ENCODE peak calls at places on chromosomes 7 and 10, in four cellular contexts. O is NB4, S is WTC11, U is A549. R is an unnamed sample.
A peak's percentile ranks its signal among the peaks of the same experiment; 100 is the strongest.

GRCh38 chr10:74432841-74433594 is 282.0 kb downstream of the ADK start:
- DNase-seq in O (no peak), S (no peak), U (no peak), R (peak; percentile 41)

GRCh38 chr10:68602434-68602833 is 42.3 kb downstream of the TET1 start:
- DNase-seq in O (no peak), S (no peak), U (no peak), R (no peak)

GRCh38 chr7:155811895-155812761 is at the start of gene SHH:
- DNase-seq in O (no peak), S (no peak), U (no peak), R (no peak)

GRCh38 chr10:103716206-103717160 is 138.9 kb downstream of the SH3PXD2A start:
- DNase-seq in O (no peak), S (no peak), U (no peak), R (no peak)

GRCh38 chr10:30553018-30553624 is 76.4 kb downstream of the LYZL2 start:
- DNase-seq in O (peak; percentile 94), S (peak; percentile 76), U (no peak), R (no peak)

GRCh38 chr10:113381906-113382562 is 170.8 kb upstream of the HABP2 start:
- DNase-seq in O (peak; percentile 76), S (no peak), U (no peak), R (no peak)

GRCh38 chr10:62853710-62854109 is 37.5 kb upstream of the EGR2 start:
- DNase-seq in O (peak; percentile 97), S (no peak), U (no peak), R (no peak)

GRCh38 chr10:68813554-68813953 is 13.8 kb upstream of the STOX1 start:
- DNase-seq in O (no peak), S (no peak), U (no peak), R (no peak)

GRCh38 chr10:31940839-31941653 is 12.4 kb upstream of the ARHGAP12 start:
- DNase-seq in O (peak; percentile 22), S (no peak), U (peak; percentile 70), R (peak; percentile 69)

GRCh38 chr7:63205136-63205535 is 793.5 kb upstream of the ZNF722 start:
- DNase-seq in O (no peak), S (no peak), U (no peak), R (no peak)

GRCh38 chr10:60099998-60100747 is 193.8 kb upstream of the CCDC6 start:
- DNase-seq in O (peak; percentile 57), S (no peak), U (peak; percentile 24), R (peak; percentile 37)

GRCh38 chr7:116674508-116675173 is 2.6 kb downstream of the MET start:
- DNase-seq in O (no peak), S (no peak), U (peak; percentile 36), R (no peak)
- TF ChIP-seq MAX in O (no peak), S (no peak), U (no peak), R (no peak)

GRCh38 chr7:130153251-130153908 is 51.8 kb downstream of the TMEM209 start:
- DNase-seq in O (no peak), S (no peak), U (no peak), R (no peak)

GRCh38 chr7:130154131-130154500 is 51.1 kb downstream of the TMEM209 start:
- DNase-seq in O (no peak), S (no peak), U (no peak), R (no peak)

GRCh38 chr7:130150587-130150986 is 54.6 kb downstream of the TMEM209 start:
- DNase-seq in O (no peak), S (no peak), U (no peak), R (no peak)

GRCh38 chr7:130151591-130152269 is 53.5 kb downstream of the TMEM209 start:
- DNase-seq in O (peak; percentile 63), S (no peak), U (no peak), R (no peak)

GRCh38 chr7:130152270-130153141 is 52.7 kb downstream of the TMEM209 start:
- DNase-seq in O (peak; percentile 38), S (no peak), U (no peak), R (no peak)
- TF ChIP-seq MAX in O (no peak), S (no peak), U (no peak), R (no peak)

GRCh38 chr10:99908512-99908911 is 101.2 kb downstream of the DNMBP start:
- DNase-seq in O (peak; percentile 36), S (no peak), U (no peak), R (no peak)
- TF ChIP-seq MAX in O (no peak), S (no peak), U (no peak), R (no peak)

DNA sequence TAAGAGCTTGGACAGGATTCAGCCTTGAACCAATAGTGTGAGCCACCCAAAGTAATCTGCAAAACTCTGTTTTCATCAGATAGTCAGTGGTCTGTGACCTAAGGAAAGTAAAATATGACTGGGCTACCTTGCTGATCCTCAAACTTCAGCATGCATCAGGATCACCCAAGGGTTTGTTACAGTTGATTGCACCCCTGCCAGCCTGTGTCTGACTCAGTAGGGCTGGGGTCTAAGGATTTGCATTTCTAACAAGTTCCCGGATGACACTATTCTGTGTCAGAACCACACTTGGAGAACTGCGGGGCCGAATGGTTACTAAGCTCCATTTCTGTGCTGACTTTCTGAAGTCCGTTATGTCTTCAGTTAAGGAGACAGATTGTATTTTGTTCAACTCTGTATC is 40.6 kb upstream of the TSPAN13 start:
- DNase-seq in O (no peak), S (no peak), U (no peak), R (no peak)
- TF ChIP-seq MAX in O (no peak), S (no peak), U (no peak), R (no peak)